ENCODE peak calls at places on chromosomes 1 and 21, in six cellular contexts. T, X, Q, W, P and K are unnamed samples. For H3K4me1 and H3K9me3, the result is how much of the 10 kb centered on the place peaks cover.

GRCh38 chr1:83746234-83746633 is 252.7 kb downstream of the TTLL7 start:
- DNase-seq in P (no peak), X (no peak), T (no peak), Q (no peak), W (no peak), K (no peak)

GRCh38 chr1:94819945-94820746 is at the start of gene SLC44A3:
- DNase-seq in W (peak), P (peak), Q (peak), T (peak), X (peak), K (peak)

GRCh38 chr21:32726742-32727477 is 903 bp downstream of the SYNJ1 start:
- DNase-seq in W (peak), X (peak), P (peak), T (no peak), Q (peak), K (peak)

GRCh38 chr1:156616463-156616862 is 2.8 kb upstream of the HAPLN2 start:
- DNase-seq in T (peak), X (peak), W (no peak), P (peak), Q (no peak), K (no peak)

GRCh38 chr1:21539933-21540332 is 30.7 kb downstream of the ALPL start:
- DNase-seq in T (peak), P (peak), X (peak), Q (no peak), W (peak), K (no peak)

GRCh38 chr1:98389809-98390208 is 271.7 kb upstream of the SNX7 start:
- DNase-seq in T (no peak), W (no peak), Q (no peak), X (peak), P (no peak), K (no peak)

GRCh38 chr21:45525910-45526306 is 16.3 kb downstream of the SLC19A1 start:
- DNase-seq in X (no peak), Q (no peak), P (peak), T (peak), W (no peak), K (no peak)

GRCh38 chr1:203136409-203137042 is 9.0 kb downstream of the ADORA1 start:
- DNase-seq in W (no peak), T (no peak), Q (no peak), X (no peak), P (peak), K (no peak)

GRCh38 chr1:9247894-9248293 is 13.3 kb downstream of the H6PD start:
- DNase-seq in T (no peak), P (no peak), X (no peak), W (no peak), Q (no peak), K (no peak)

GRCh38 chr1:225770586-225771248 is 6.9 kb upstream of the SRP9 start:
- DNase-seq in T (no peak), P (no peak), X (no peak), W (no peak), Q (peak), K (no peak)

GRCh38 chr1:33902486-33903209 is 38.8 kb downstream of the HMGB4 start:
- DNase-seq in Q (no peak), W (no peak), T (no peak), X (no peak), P (no peak), K (no peak)

GRCh38 chr1:24284156-24284471 is 35.0 kb upstream of the GRHL3 start:
- DNase-seq in W (no peak), Q (no peak), X (no peak), P (no peak), T (no peak), K (no peak)

GRCh38 chr1:151047591-151047924 is at the start of gene C1orf56:
- DNase-seq in Q (peak), T (peak), W (peak), P (peak), X (peak), K (no peak)

GRCh38 chr1:119556423-119556822 is 49.4 kb downstream of the HSD3B1 start:
- DNase-seq in X (no peak), T (no peak), P (no peak), W (no peak), Q (no peak), K (no peak)

GRCh38 chr1:66633128-66633527 is 99.2 kb downstream of the SGIP1 start:
- DNase-seq in W (no peak), X (no peak), Q (no peak), T (no peak), P (no peak), K (no peak)

GRCh38 chr1:181397841-181398240 is 85.5 kb upstream of the CACNA1E start:
- DNase-seq in P (no peak), W (no peak), T (no peak), Q (no peak), X (no peak), K (no peak)

GRCh38 chr1:234683127-234683855 is 73.3 kb upstream of the IRF2BP2 start:
- DNase-seq in Q (no peak), P (no peak), W (no peak), X (no peak), T (no peak), K (no peak)

GRCh38 chr1:184387069-184387870 is 441 bp downstream of the C1orf21 start:
- DNase-seq in P (peak), X (peak), Q (no peak), T (peak), W (peak), K (peak)

GRCh38 chr1:116513956-116514355 is 56.9 kb downstream of the CD58 start:
- DNase-seq in P (no peak), W (no peak), Q (no peak), T (no peak), X (no peak), K (no peak)

GRCh38 chr1:16112558-16113555 is 39.4 kb upstream of the FAM131C start:
- DNase-seq in X (peak), Q (no peak), W (no peak), P (no peak), T (no peak), K (peak)

GRCh38 chr1:157124855-157125254 is 13.3 kb downstream of the ETV3 start:
- DNase-seq in P (no peak), T (no peak), W (no peak), X (no peak), Q (no peak), K (no peak)

GRCh38 chr1:21344098-21344749 is 54.0 kb upstream of the ECE1 start:
- DNase-seq in P (no peak), Q (no peak), X (peak), T (no peak), W (no peak), K (no peak)

GRCh38 chr1:39165049-39165448 is 39.4 kb upstream of the MACF1 start:
- DNase-seq in X (peak), Q (no peak), W (no peak), T (no peak), P (no peak), K (no peak)

GRCh38 chr1:67552336-67552759 is 122.1 kb upstream of the SERBP1 start:
- DNase-seq in W (peak), X (no peak), Q (no peak), P (no peak), T (no peak), K (peak)

GRCh38 chr1:208709981-208710380 is 465.8 kb upstream of the PLXNA2 start:
- DNase-seq in Q (no peak), T (no peak), P (no peak), X (no peak), W (no peak), K (no peak)

GRCh38 chr1:208421511-208421910 is 177.3 kb upstream of the PLXNA2 start:
- DNase-seq in X (no peak), Q (no peak), W (no peak), P (no peak), T (no peak), K (no peak)

DNA sequence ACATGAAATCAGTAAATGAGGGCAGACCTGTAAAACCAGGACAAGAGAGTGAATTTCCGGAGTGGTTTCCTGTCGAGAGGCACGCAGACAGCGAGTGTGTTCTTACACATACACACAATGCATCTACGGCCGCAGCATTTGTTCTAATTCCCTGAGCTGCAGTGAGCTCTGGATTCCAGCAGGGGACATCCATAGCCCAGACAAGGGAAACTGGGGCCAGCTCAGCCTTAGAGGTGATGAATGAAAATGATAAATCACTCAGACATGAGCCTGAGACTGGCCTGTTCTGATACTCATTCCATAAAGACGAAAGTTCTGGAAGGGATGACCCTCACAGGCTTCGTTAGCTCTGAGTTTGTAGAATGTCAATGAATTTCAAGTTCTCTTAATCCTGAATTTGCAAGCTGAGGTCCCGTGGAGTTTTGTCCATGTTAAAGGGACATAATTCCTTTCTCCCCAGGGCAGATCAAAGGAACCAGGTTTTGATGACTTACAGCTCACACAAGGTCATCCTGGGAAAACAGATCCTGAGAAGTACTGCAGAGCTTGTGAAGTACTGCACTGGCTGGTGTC is 207.9 kb upstream of the C1orf87 start:
- DNase-seq in W (peak), Q (peak), X (peak), P (peak), T (peak), K (peak)
- H3K4me3 ChIP-seq in W (no peak), Q (no peak), X (no peak), P (peak), T (no peak), K (no peak)

DNA sequence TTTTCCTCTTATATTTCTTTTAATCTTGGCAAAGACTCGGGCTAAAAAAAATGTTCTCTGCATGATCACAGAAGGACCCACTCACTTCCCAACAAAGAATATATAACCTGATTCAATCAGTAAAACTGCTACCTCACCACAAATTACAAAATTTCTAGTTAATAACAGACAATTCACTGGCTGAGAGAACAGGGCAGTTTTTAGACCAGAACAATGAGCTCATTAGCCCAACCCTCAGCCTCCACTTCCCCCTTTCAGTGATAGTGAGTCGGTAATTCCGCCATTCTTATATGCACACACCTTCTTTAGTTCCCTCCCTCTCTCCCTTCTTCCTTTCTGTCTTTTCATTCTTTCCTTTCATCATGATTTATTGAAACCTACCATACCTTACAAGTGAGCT is 8.9 kb downstream of the SIPA1L2 start:
- DNase-seq in T (no peak), W (no peak), P (no peak), Q (no peak), X (no peak), K (no peak)
- H3K4me1 ChIP-seq in T (under half), W (under half), P (under half), Q (under half), X (under half), K (under half)

DNA sequence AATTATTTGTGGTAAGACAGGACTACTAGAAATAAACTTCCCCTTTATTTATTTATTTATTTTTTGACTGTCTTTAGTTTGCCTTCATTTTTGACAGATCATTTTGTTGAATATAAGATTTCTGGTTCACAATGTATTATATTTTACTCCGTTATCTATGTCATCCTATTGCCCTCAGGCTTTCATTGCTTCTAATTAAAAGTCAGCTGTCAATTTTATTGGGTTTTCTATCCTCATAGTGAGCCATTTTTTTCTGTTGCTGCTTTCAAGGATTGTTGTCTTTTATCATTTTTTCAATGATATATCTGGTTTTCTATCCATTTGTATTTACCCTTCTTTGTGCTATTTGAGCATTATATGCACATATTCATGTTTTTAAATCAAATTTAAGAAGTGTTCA is 866.2 kb downstream of the LRRIQ3 start:
- DNase-seq in W (no peak), Q (no peak), T (no peak), X (no peak), P (no peak), K (no peak)
- H3K9me3 ChIP-seq in W (under half), Q (under half), T (under half), X (half or more), P (under half), K (under half)

GRCh38 chr1:246329900-246330299 is 177.2 kb downstream of the SMYD3 start:
- DNase-seq in W (no peak), P (no peak), Q (no peak), X (no peak), T (no peak), K (no peak)
- H3K4me3 ChIP-seq in W (no peak), P (no peak), Q (no peak), X (no peak), T (no peak), K (no peak)

GRCh38 chr1:178487070-178487615 is 9.6 kb downstream of the CLEC20A start:
- DNase-seq in P (no peak), T (no peak), W (no peak), Q (no peak), X (no peak), K (no peak)
- H3K4me1 ChIP-seq in P (under half), T (under half), W (under half), Q (under half), X (under half), K (under half)

GRCh38 chr1:3009556-3009955 is 11.7 kb upstream of the ACTRT2 start:
- DNase-seq in W (no peak), T (no peak), P (no peak), X (no peak), Q (no peak), K (no peak)

GRCh38 chr1:3005771-3006170 is 15.5 kb upstream of the ACTRT2 start:
- DNase-seq in W (no peak), P (no peak), X (no peak), T (no peak), Q (no peak), K (no peak)

GRCh38 chr1:3004285-3005205 is 16.7 kb upstream of the ACTRT2 start:
- DNase-seq in X (no peak), P (no peak), T (peak), W (no peak), Q (no peak), K (no peak)

GRCh38 chr1:3009021-3009420 is 12.2 kb upstream of the ACTRT2 start:
- DNase-seq in T (no peak), X (no peak), P (no peak), Q (no peak), W (no peak), K (no peak)

GRCh38 chr1:3007298-3008147 is 13.7 kb upstream of the ACTRT2 start:
- DNase-seq in W (no peak), T (no peak), X (no peak), P (no peak), Q (no peak), K (no peak)
- H3K9me3 ChIP-seq in W (half or more), T (under half), X (under half), P (under half), Q (under half), K (under half)

DNA sequence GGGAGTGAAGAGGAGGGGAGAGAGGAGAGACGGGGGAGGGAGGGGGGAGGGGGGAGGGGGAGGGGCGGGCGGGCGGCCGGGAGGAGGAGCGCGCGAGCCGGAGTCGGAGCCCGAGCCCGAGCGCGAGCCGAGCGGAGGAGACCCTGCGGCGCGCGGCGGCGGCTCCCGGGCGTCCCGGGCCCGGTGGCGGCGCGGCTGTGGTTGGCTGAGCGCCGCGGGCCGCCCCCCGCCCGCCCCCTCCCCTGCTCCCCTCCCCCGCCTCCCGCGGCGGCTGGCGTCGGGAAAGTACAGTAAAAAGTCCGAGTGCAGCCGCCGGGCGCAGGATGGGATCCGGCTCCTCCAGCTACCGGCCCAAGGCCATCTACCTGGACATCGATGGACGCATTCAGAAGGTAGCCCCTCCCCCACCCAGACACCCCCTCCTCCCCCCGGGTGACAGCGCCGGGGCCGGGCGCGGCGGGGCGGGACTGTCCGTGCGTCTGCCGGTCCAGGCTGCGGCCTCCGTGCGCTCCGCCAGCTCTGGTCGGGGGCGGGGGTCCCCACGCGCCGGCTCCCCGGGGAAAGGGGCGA is at the start of gene PDE9A:
- DNase-seq in T (peak), X (peak), P (peak), Q (peak), W (no peak), K (peak)
- H3K4me3 ChIP-seq in T (peak), X (peak), P (peak), Q (peak), W (peak), K (peak)

GRCh38 chr1:3707939-3708328 is 44.3 kb upstream of the CCDC27 start:
- DNase-seq in T (no peak), W (peak), X (no peak), P (no peak), Q (no peak), K (no peak)

GRCh38 chr1:3711381-3711779 is 40.9 kb upstream of the CCDC27 start:
- DNase-seq in T (no peak), P (no peak), X (no peak), W (no peak), Q (no peak), K (no peak)

GRCh38 chr1:3711780-3712451 is 40.3 kb upstream of the CCDC27 start:
- DNase-seq in W (peak), Q (no peak), X (no peak), P (peak), T (no peak), K (no peak)

GRCh38 chr1:3708696-3709246 is 43.5 kb upstream of the CCDC27 start:
- DNase-seq in W (peak), T (no peak), P (no peak), X (no peak), Q (no peak), K (peak)

GRCh38 chr1:3710251-3710650 is 42.0 kb upstream of the CCDC27 start:
- DNase-seq in Q (no peak), T (no peak), X (no peak), P (no peak), W (no peak), K (no peak)
- H3K4me1 ChIP-seq in Q (under half), T (under half), X (under half), P (under half), W (under half), K (under half)

DNA sequence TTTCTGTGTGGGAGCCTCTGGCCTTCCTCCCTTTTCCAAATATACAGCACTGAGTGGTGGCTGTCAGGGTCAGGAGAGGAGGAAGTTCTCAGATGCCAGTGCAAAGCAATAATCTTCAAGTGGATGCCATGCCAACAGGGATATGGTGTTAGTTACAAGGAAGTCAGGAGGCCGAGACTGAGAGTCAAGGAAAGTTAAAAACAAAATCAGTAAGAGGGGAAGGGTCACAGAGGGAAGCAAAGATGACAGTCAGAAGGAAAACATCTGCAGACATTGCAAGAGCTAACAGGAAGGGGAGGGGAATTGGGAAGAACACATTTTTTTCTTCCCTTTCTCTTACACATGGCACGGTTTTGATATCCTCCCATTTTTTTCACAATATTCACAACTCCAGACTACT is 691.4 kb downstream of the ADGRL2 start:
- DNase-seq in T (no peak), X (no peak), W (peak), Q (no peak), P (no peak), K (no peak)
- H3K9me3 ChIP-seq in T (under half), X (under half), W (under half), Q (under half), P (under half), K (under half)

GRCh38 chr21:37562920-37563640 is 196.5 kb downstream of the DYRK1A start:
- DNase-seq in Q (no peak), T (no peak), P (peak), X (no peak), W (peak), K (no peak)

GRCh38 chr21:37561941-37562919 is 195.7 kb downstream of the DYRK1A start:
- DNase-seq in X (no peak), Q (no peak), W (no peak), T (no peak), P (no peak), K (no peak)

GRCh38 chr21:37564341-37564923 is 197.9 kb downstream of the DYRK1A start:
- DNase-seq in W (peak), X (peak), Q (peak), P (peak), T (peak), K (peak)

GRCh38 chr21:37564924-37565529 is 198.5 kb downstream of the DYRK1A start:
- DNase-seq in T (no peak), W (peak), X (peak), P (no peak), Q (no peak), K (no peak)

GRCh38 chr21:37563641-37564340 is 197.2 kb downstream of the DYRK1A start:
- DNase-seq in X (peak), T (peak), P (peak), W (peak), Q (peak), K (peak)
- H3K4me3 ChIP-seq in X (peak), T (peak), P (peak), W (peak), Q (peak), K (peak)